ENCODE peak calls at places on chromosomes 11 and 22, in eight cellular contexts. U, T, B, W, M, V, I and N are unnamed samples.
A peak's percentile ranks its signal among the peaks of the same experiment; 100 is the strongest.

GRCh38 chr11:107116358-107116757 is 98.1 kb upstream of the GUCY1A2 start:
- DNase-seq in B (no peak), T (no peak), W (no peak), V (no peak), U (no peak), M (no peak), I (no peak), N (no peak)

GRCh38 chr22:40602231-40602630 is 34.3 kb downstream of the MRTFA start:
- DNase-seq in T (no peak), B (no peak), W (no peak), V (no peak), U (no peak), I (peak; percentile 8), M (no peak), N (no peak)

GRCh38 chr11:118939948-118940598 is 14.3 kb upstream of the BCL9L start:
- DNase-seq in T (no peak), I (no peak), M (peak; percentile 16), V (no peak), W (peak; percentile 53), U (peak; percentile 61), B (no peak), N (no peak)

GRCh38 chr22:50302564-50302963 is 4.9 kb downstream of the PLXNB2 start:
- DNase-seq in V (no peak), U (no peak), I (no peak), W (no peak), T (no peak), M (no peak), B (no peak), N (no peak)

GRCh38 chr11:61773356-61773755 is 19.0 kb downstream of the TMEM258 start:
- DNase-seq in V (no peak), W (peak; percentile 68), U (no peak), M (peak; percentile 43), T (no peak), I (no peak), B (no peak), N (no peak)

GRCh38 chr22:45072322-45072903 is 62.6 kb upstream of the PHF21B start:
- DNase-seq in U (no peak), B (no peak), I (peak; percentile 48), M (peak; percentile 58), V (no peak), T (peak; percentile 81), W (peak; percentile 63), N (peak; percentile 63)

GRCh38 chr11:112878228-112878627 is 83.0 kb upstream of the NCAM1 start:
- DNase-seq in I (no peak), M (peak; percentile 31), B (no peak), T (no peak), W (no peak), U (no peak), V (no peak), N (no peak)

GRCh38 chr22:29359469-29359868 is 28.9 kb downstream of the AP1B1 start:
- DNase-seq in V (peak; percentile 50), W (peak; percentile 75), M (peak; percentile 71), I (peak; percentile 70), B (peak; percentile 77), U (peak; percentile 37), T (peak; percentile 53), N (no peak)

GRCh38 chr22:20551805-20552449 is 44.5 kb downstream of the MED15 start:
- DNase-seq in T (no peak), I (no peak), V (peak; percentile 53), B (peak; percentile 48), U (no peak), M (no peak), W (no peak), N (no peak)

GRCh38 chr11:78798567-78799170 is 224.0 kb upstream of the NARS2 start:
- DNase-seq in M (peak; percentile 79), W (peak; percentile 80), U (peak; percentile 46), I (peak; percentile 84), B (peak; percentile 59), T (peak; percentile 81), V (peak; percentile 25), N (no peak)

GRCh38 chr11:78800089-78800690 is 225.5 kb upstream of the NARS2 start:
- DNase-seq in W (no peak), I (no peak), T (no peak), U (no peak), V (no peak), B (no peak), M (peak; percentile 62), N (no peak)

GRCh38 chr22:19121631-19122142 is 525 bp downstream of the DGCR2 start:
- DNase-seq in I (peak; percentile 32), M (peak; percentile 74), T (peak; percentile 7), U (peak; percentile 52), B (peak; percentile 54), V (no peak), W (peak; percentile 82), N (no peak)

GRCh38 chr11:95044010-95044409 is 5.2 kb upstream of the KDM4F start:
- DNase-seq in V (no peak), M (no peak), I (no peak), U (no peak), T (no peak), B (no peak), W (no peak), N (no peak)

GRCh38 chr11:33716236-33716635 is 15.6 kb upstream of the C11orf91 start:
- DNase-seq in T (no peak), B (peak; percentile 66), M (no peak), I (peak; percentile 60), W (no peak), V (no peak), U (peak; percentile 36), N (peak; percentile 73)

GRCh38 chr11:14127679-14128078 is 165.2 kb downstream of the SPON1 start:
- DNase-seq in T (no peak), W (no peak), V (no peak), B (no peak), I (no peak), M (no peak), U (no peak), N (no peak)

GRCh38 chr11:115194798-115195101 is 309.5 kb downstream of the CADM1 start:
- DNase-seq in I (peak; percentile 83), W (no peak), M (no peak), T (peak; percentile 76), U (peak; percentile 10), V (no peak), B (no peak), N (no peak)

DNA sequence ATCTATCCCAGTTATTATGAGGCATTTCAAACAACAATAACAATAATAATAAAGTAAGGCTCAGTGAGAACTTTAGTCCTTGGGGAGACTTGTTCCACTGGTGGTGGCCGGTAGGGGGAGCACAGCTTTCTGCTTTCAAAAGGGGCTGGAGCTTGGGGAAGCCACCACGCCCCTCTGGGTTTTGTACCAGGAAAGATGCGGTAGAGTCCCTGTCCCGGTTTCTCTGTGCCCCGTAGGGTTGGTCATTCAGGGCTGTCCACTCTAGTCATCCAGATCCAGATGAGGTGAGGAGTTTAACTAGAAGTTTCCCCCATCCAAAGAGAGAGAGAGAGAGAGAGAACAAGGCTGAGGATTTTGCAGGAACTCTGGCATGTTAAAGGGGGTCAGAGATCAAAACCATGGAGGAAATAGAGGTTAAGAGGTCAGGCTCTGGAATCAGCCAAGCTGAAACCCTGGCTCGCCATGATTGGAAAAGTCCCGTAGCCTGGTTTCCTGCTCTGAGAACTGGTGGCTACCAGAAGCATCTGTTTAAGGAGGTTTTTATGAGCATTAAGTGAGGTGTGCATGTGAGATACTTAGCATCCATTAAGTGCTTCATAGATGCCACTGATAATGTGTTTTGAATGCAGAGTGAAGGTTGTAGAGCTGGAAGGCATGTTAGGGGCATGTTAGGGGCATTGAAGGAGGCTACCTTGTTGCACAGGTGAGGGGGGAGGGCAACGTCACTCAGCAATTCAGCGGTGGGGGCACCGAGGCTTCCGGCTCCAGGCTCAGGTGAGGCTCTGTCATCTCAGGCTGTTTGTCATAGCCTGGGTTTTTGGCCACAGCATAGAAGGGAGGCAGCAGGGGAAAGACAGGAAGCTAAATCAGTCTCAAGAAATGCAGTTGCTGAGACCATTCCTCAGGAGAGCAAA is 298.7 kb downstream of the NTM start:
- DNase-seq in B (peak; percentile 32), V (peak; percentile 17), T (peak; percentile 16), W (peak; percentile 73), I (peak; percentile 31), M (peak; percentile 80), U (peak; percentile 56), N (no peak)
- H3K4me2 ChIP-seq in B (no peak overlapping the region), V (no peak overlapping the region), T (no peak overlapping the region), W (no peak overlapping the region), I (no peak overlapping the region), M (peak overlapping the region; percentile 19), U (peak overlapping the region; percentile 45), N (no peak overlapping the region)

GRCh38 chr22:47163481-47163875 is 401.0 kb downstream of the TBC1D22A start:
- DNase-seq in W (no peak), U (no peak), V (no peak), T (no peak), B (no peak), I (no peak), M (no peak), N (no peak)
- H3K4me2 ChIP-seq in W (no peak overlapping the region), U (no peak overlapping the region), V (no peak overlapping the region), T (no peak overlapping the region), B (no peak overlapping the region), I (no peak overlapping the region), M (no peak overlapping the region), N (no peak overlapping the region)

GRCh38 chr11:133966147-133966546 is 9.4 kb upstream of the IGSF9B start:
- DNase-seq in W (no peak), M (peak; percentile 37), I (no peak), V (no peak), U (no peak), B (no peak), T (no peak), N (no peak)

GRCh38 chr11:133964946-133965632 is 8.3 kb upstream of the IGSF9B start:
- DNase-seq in I (no peak), B (no peak), M (no peak), V (no peak), U (no peak), W (peak; percentile 56), T (no peak), N (no peak)

GRCh38 chr11:133968300-133968699 is 11.5 kb upstream of the IGSF9B start:
- DNase-seq in I (no peak), B (no peak), M (peak; percentile 84), U (no peak), V (no peak), W (no peak), T (no peak), N (no peak)

GRCh38 chr11:133967599-133968238 is 11.0 kb upstream of the IGSF9B start:
- DNase-seq in V (no peak), M (no peak), T (no peak), W (no peak), B (no peak), I (no peak), U (no peak), N (no peak)

DNA sequence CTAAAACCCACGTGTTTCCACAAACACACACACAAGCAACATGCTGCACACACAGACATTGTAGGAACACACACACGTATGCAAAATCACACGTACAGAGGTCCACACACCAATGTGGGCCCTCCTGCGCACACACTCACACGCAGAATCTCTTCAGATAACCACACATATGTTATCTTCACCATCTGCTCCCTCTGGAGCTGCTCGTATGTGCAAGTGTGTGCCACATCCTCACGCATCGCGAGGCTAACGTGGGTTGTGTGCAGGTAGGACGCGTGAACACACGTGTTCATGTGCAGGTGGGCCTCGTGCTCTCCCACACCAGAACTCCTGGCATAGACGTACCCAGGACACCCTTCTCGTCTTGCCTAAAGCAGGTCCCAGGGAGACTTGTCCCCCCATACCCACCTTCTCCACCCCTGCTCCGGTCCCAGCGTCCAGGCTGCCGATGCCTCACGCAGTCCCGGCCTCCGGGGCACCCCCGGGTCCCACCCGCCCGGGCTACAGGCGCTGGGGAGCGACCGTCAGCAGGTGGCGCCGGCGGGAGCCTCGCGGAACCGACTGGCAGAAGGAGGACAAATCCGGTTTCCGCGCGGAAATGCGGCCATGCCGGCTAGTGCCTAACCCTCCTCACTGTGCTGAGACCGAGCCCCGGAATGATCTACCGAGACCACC is 10.3 kb upstream of the IGSF9B start:
- DNase-seq in U (no peak), I (no peak), T (no peak), W (no peak), V (no peak), M (peak; percentile 67), B (no peak), N (no peak)
- H3K4me2 ChIP-seq in U (no peak overlapping the region), I (no peak overlapping the region), T (peak overlapping the region; percentile 51), W (no peak overlapping the region), V (no peak overlapping the region), M (peak overlapping the region; percentile 55), B (no peak overlapping the region), N (no peak overlapping the region)

GRCh38 chr11:117221775-117222517 is 9.9 kb downstream of the PCSK7 start:
- DNase-seq in B (no peak), T (peak; percentile 72), W (no peak), M (no peak), I (peak; percentile 85), V (no peak), U (no peak), N (no peak)
- H3K4me2 ChIP-seq in B (no peak overlapping the region), T (peak overlapping the region; percentile 23), W (no peak overlapping the region), M (no peak overlapping the region), I (peak overlapping the region; percentile 16), V (no peak overlapping the region), U (no peak overlapping the region), N (no peak overlapping the region)